ENCODE peak calls at places on chromosomes 4 and X, in four cellular contexts. Y, N, O and M are unnamed samples.

GRCh38 chrX:150772150-150772970 is 79.2 kb downstream of the MTMR1 start:
- DNase-seq in Y (peak), N (no peak), O (peak), M (peak)

GRCh38 chrX:20595928-20596550 is 329.3 kb upstream of the RPS6KA3 start:
- DNase-seq in Y (no peak), N (no peak), O (no peak), M (no peak)

GRCh38 chr4:80005863-80006262 is 67.2 kb downstream of the ANTXR2 start:
- DNase-seq in Y (peak), N (no peak), O (no peak), M (no peak)

GRCh38 chr4:111198426-111198825 is 575.5 kb upstream of the PITX2 start:
- DNase-seq in Y (no peak), N (no peak), O (no peak), M (no peak)

GRCh38 chr4:108690738-108691137 is 40.3 kb downstream of the OSTC start:
- DNase-seq in Y (no peak), N (no peak), O (no peak), M (no peak)

GRCh38 chr4:26995316-26995715 is 134.7 kb downstream of the STIM2 start:
- DNase-seq in Y (no peak), N (no peak), O (no peak), M (no peak)

GRCh38 chrX:141969706-141970105 is 66.0 kb downstream of the MAGEC1 start:
- DNase-seq in Y (no peak), N (no peak), O (no peak), M (no peak)

GRCh38 chr4:7422898-7423180 is 11.9 kb downstream of the PSAPL1 start:
- DNase-seq in Y (no peak), N (no peak), O (no peak), M (no peak)

GRCh38 chrX:28586891-28587635 is at the start of gene IL1RAPL1:
- DNase-seq in Y (no peak), N (no peak), O (no peak), M (no peak)

GRCh38 chr4:158750379-158750778 is 18.4 kb upstream of the FNIP2 start:
- DNase-seq in Y (no peak), N (no peak), O (no peak), M (no peak)

GRCh38 chr4:123649644-123650356 is 253.2 kb downstream of the SPRY1 start:
- DNase-seq in Y (no peak), N (no peak), O (no peak), M (no peak)

GRCh38 chr4:2472187-2472586 is 3.3 kb downstream of the RNF4 start:
- DNase-seq in Y (no peak), N (no peak), O (no peak), M (no peak)

GRCh38 chr4:147683172-147683571 is 791 bp downstream of the PRMT9 start:
- DNase-seq in Y (peak), N (no peak), O (no peak), M (no peak)

GRCh38 chr4:116055857-116056827 is 942.7 kb upstream of the NDST4 start:
- DNase-seq in Y (peak), N (no peak), O (no peak), M (no peak)

GRCh38 chr4:9825049-9825448 is 43.6 kb downstream of the DRD5 start:
- DNase-seq in Y (no peak), N (no peak), O (no peak), M (no peak)

GRCh38 chrX:136646602-136647239 is 1.2 kb upstream of the CD40LG start:
- DNase-seq in Y (no peak), N (no peak), O (no peak), M (no peak)

GRCh38 chr4:56655627-56656345 is 25.3 kb downstream of the HOPX start:
- DNase-seq in Y (no peak), N (no peak), O (no peak), M (peak)

GRCh38 chr4:151489462-151490203 is 80.7 kb downstream of the FHIP1A start:
- DNase-seq in Y (peak), N (no peak), O (no peak), M (no peak)
- TF ChIP-seq POLR2AphosphoS5 in Y (no peak), N (no peak), O (no peak), M (no peak)

DNA sequence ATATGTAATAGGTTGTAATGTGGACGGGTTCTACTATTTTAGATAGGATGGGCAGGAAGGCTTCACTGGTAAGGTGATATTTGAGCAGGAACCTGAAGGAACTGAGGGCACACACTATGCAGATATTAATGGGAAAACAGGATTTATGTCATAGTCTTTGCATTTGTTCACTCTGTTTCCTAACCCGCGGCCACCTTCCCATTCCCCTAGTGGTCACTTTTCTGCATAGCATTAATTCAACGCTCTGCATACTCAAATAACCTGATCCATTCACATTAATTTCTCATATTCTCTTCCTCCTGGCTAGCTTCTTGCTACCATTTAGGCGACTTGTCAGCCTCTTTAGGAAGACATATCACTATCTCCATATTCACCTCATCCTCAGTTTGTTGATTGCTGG is 61.5 kb downstream of the GSPT2 start:
- DNase-seq in Y (peak), N (no peak), O (no peak), M (no peak)
- TF ChIP-seq SPI1 in Y (no peak), N (no peak), O (no peak), M (no peak)

DNA sequence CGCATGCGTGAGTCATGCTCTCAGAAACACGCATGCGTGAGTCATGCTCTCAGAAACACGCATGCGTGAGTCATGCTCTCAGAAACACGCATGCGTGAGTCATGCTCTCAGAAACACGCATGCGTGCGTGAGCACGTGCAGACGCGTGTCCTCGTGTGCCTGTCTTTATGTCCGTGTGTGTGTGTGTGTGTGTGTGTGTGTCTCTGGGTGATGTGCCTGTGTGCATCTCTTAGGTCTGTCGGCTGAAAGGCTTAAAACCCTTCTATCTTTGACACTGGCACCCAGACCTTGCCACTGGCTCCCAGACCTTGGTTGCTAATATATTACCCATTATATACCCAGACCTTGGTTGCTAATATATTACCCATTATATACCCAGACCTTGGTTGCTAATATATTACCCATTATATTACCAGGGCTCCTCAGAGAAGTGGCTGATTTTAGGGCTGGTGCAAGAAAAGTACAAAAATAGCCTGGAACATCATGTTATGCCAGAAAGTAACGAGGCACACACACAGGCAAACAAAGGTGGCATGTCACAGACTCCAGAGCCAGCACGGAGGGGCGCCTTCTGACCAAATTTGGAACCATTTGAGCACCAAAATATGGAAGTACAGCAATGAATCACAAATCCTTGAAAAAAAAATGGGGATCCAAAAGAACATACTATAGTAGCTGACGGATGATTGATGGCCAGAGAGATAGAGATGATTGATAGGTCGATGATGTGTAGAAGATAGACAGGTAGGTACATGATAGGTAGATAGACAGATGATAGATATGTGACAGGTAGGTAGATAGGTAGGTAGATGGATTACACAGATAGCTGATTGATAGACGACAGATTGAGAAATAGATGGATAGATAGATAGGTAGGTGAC is 19.2 kb upstream of the ADRA2C start:
- DNase-seq in Y (no peak), N (no peak), O (no peak), M (no peak)
- TF ChIP-seq POLR2AphosphoS5 in Y (no peak), N (no peak), O (no peak), M (no peak)

DNA sequence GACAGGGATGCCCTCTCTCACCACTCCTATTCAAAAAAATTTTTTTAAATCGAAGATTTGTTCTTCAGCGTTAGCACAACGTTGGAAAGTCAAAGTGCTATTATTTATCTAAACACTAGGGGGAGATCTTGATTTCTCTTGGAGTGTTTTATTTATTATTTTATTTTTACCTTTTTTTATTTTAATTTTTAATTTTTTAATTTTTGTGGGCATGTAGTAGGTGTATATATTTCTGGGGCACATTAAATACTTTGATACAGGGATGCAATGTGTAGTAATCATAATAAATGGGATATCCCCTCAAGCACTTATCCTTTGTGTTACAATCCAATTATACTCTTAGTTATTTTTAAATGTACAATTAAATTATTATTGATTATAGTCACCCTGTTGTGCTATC is 37.4 kb upstream of the SLC10A4 start:
- DNase-seq in Y (no peak), N (no peak), O (no peak), M (no peak)
- TF ChIP-seq SPI1 in Y (no peak), N (no peak), O (no peak), M (no peak)

GRCh38 chr4:96342790-96343455 is 503.0 kb downstream of the PDHA2 start:
- DNase-seq in Y (no peak), N (no peak), O (no peak), M (no peak)

GRCh38 chr4:96347582-96347981 is 507.7 kb downstream of the PDHA2 start:
- DNase-seq in Y (no peak), N (no peak), O (no peak), M (no peak)

DNA sequence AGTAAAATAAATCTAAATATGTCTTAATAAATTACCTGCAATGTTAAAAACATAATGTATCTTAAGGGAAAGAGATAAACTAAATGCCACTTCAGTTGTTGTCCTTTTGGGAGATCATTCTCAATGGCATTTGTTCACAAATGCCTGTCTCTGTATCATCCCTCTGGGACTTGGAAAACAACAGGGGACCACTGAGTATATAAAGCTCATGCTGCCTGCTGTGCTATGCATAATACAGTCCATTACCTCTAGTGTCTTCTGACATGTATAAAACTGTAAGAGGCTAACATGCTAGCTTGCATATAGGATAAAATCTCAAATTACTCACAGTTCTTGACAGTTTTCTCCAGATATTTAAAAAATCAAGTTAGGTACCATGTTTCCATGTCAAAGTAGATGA is 503.9 kb downstream of the PDHA2 start:
- DNase-seq in Y (no peak), N (no peak), O (no peak), M (no peak)
- TF ChIP-seq POLR2AphosphoS5 in Y (no peak), N (no peak), O (no peak), M (no peak)

GRCh38 chrX:30665471-30665870 is 12.2 kb downstream of the GK start:
- DNase-seq in Y (no peak), N (no peak), O (no peak), M (no peak)

GRCh38 chrX:30659421-30659820 is 6.2 kb downstream of the GK start:
- DNase-seq in Y (peak), N (no peak), O (peak), M (no peak)

GRCh38 chrX:30663317-30663716 is 10.1 kb downstream of the GK start:
- DNase-seq in Y (no peak), N (no peak), O (no peak), M (no peak)

GRCh38 chrX:30657542-30658238 is 4.5 kb downstream of the GK start:
- DNase-seq in Y (no peak), N (no peak), O (no peak), M (no peak)

GRCh38 chrX:30661228-30661627 is 8.0 kb downstream of the GK start:
- DNase-seq in Y (no peak), N (no peak), O (no peak), M (no peak)
- TF ChIP-seq SPI1 in Y (no peak), N (no peak), O (no peak), M (no peak)

DNA sequence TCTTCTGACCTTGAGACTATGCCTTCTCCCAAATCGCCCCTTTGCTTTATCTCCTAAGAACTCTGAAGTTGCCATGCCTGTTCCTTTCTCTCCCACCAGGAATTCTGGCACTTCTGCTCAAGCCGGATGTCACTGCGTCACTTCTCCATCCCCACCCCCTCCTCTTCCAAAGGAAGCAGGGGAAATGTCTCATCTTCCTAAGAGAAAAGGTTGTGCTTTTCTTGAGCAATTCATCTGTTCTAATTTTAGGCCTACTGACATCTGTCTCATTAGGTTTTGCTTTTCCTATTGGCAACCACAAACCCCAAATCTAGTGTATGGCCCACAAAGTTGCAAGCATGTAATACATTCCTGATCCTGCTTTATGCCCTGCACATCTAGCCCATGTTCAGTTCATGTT is 163.1 kb upstream of the PLAC1 start:
- DNase-seq in Y (no peak), N (no peak), O (no peak), M (no peak)
- TF ChIP-seq POLR2AphosphoS5 in Y (no peak), N (no peak), O (no peak), M (no peak)